ENCODE peak calls at places on chromosomes 4 and X, in four cellular contexts. One of them, this sample, is unnamed.
A peak's percentile ranks its signal among the peaks of the same experiment; 100 is the strongest.

GRCh38 chrX:113470166-113470565 is 629.5 kb upstream of the AMOT start:
- DNase-seq in heart right ventricle: no peak
- DNase-seq in AG10803: no peak
- DNase-seq in PC-9: peak; percentile 42
- DNase-seq in this sample: no peak

GRCh38 chrX:13357925-13358324 is 38.1 kb upstream of the ATXN3L start:
- DNase-seq in heart right ventricle: no peak
- DNase-seq in AG10803: peak; percentile 67
- DNase-seq in PC-9: no peak
- DNase-seq in this sample: peak; percentile 43

GRCh38 chrX:141632124-141632523 is 42.6 kb downstream of the SPANXA2 start:
- DNase-seq in heart right ventricle: no peak
- DNase-seq in AG10803: no peak
- DNase-seq in PC-9: no peak
- DNase-seq in this sample: peak; percentile 2

GRCh38 chrX:53997751-53998150 is 46.5 kb downstream of the PHF8 start:
- DNase-seq in heart right ventricle: no peak
- DNase-seq in AG10803: no peak
- DNase-seq in PC-9: no peak
- DNase-seq in this sample: no peak

GRCh38 chrX:6904178-6904577 is 243.3 kb upstream of the STS start:
- DNase-seq in heart right ventricle: no peak
- DNase-seq in AG10803: no peak
- DNase-seq in PC-9: no peak
- DNase-seq in this sample: no peak

GRCh38 chrX:101507372-101507771 is 22.1 kb downstream of the ARMCX4 start:
- DNase-seq in heart right ventricle: no peak
- DNase-seq in AG10803: no peak
- DNase-seq in PC-9: no peak
- DNase-seq in this sample: no peak

GRCh38 chrX:150503898-150504219 is 64.6 kb upstream of the MTM1 start:
- DNase-seq in heart right ventricle: no peak
- DNase-seq in AG10803: no peak
- DNase-seq in PC-9: no peak
- DNase-seq in this sample: no peak

GRCh38 chr4:94507708-94508107 is 56.0 kb downstream of the PDLIM5 start:
- DNase-seq in heart right ventricle: no peak
- DNase-seq in AG10803: peak; percentile 94
- DNase-seq in PC-9: peak; percentile 50
- DNase-seq in this sample: peak; percentile 94

GRCh38 chrX:123184858-123185251 is 777 bp downstream of the GRIA3 start:
- DNase-seq in heart right ventricle: no peak
- DNase-seq in AG10803: peak; percentile 36
- DNase-seq in PC-9: no peak
- DNase-seq in this sample: no peak

DNA sequence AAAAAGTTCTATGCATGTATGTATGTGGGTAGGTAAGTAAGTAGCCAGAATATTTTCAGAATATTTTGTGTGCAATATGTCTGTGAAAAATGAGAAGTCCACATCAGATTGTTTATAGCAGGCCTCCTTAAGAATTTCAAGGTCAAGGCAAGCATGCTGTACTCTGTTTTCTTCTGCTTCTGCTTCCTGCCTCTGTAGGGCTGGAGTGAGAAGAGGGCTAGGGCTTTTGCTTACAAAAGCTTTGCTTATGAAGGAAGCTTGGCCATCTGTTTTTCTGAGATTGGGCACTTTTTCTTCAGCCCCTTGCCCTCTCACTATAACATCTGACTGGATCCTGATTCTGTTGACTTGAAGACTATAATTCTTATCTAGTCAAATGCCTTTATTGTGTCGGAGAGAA is 150.4 kb downstream of the EMCN start:
- DNase-seq in heart right ventricle: no peak
- DNase-seq in AG10803: no peak
- DNase-seq in PC-9: no peak
- DNase-seq in this sample: peak; percentile 14
- H3K4me3 ChIP-seq in heart right ventricle: no peak overlapping the region
- H3K4me3 ChIP-seq in AG10803: no peak overlapping the region
- H3K4me3 ChIP-seq in PC-9: no peak overlapping the region
- H3K4me3 ChIP-seq in this sample: no peak overlapping the region

DNA sequence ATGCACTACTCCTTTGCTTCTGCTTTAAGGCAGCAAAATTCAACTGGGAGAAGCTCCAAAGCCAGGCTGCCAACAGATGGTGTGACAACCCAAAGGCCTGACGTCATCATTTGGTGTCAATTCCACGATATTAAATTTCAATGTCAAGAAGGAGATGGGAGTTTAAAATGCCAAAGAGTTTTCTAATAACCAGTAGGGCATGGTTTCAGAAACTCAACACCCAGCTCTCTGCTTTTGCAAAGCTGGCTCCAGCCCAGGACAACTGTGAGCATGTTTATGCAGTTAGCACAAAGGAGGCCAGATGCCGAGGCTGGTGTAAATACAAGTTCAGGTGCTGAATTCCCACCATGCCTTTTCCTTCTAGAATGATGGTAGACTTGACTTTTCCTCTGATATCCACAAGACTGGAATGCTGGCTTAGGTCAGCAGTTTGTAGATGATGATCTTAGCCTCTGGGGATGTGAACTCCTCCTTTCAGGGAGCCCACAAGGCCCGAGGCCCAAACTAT is 67.3 kb downstream of the AFAP1 start:
- DNase-seq in heart right ventricle: no peak
- DNase-seq in AG10803: peak; percentile 97
- DNase-seq in PC-9: peak; percentile 37
- DNase-seq in this sample: peak; percentile 88
- H3K4me3 ChIP-seq in heart right ventricle: no peak overlapping the region
- H3K4me3 ChIP-seq in AG10803: peak overlapping the region; percentile 68
- H3K4me3 ChIP-seq in PC-9: no peak overlapping the region
- H3K4me3 ChIP-seq in this sample: peak overlapping the region; percentile 41

DNA sequence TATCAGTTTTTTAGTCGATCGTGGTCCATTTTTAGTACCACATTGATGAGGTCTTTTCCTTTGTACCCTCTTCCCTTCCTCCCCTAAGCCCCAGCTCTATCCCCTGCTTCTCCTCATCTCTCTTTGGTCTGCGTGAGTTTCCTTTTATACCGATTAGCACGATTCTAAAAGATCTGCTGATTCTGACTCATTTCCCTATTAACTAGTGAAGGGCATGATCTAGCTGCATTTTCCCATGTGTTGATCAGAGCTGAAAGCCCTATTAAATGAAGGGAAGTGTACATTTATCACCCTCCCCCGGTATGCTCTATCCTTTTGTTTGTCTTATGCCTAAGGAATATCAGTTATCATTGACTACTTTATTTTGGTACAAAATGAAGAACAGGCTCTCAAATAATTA is 181.7 kb upstream of the NPY2R start:
- DNase-seq in heart right ventricle: no peak
- DNase-seq in AG10803: no peak
- DNase-seq in PC-9: no peak
- DNase-seq in this sample: no peak
- H3K4me3 ChIP-seq in heart right ventricle: no peak overlapping the region
- H3K4me3 ChIP-seq in AG10803: no peak overlapping the region
- H3K4me3 ChIP-seq in PC-9: no peak overlapping the region
- H3K4me3 ChIP-seq in this sample: no peak overlapping the region

GRCh38 chrX:153560000-153560399 is 38.9 kb downstream of the CCNQ start:
- DNase-seq in heart right ventricle: peak; percentile 20
- DNase-seq in AG10803: peak; percentile 10
- DNase-seq in PC-9: no peak
- DNase-seq in this sample: no peak
- H3K4me3 ChIP-seq in heart right ventricle: no peak overlapping the region
- H3K4me3 ChIP-seq in AG10803: no peak overlapping the region
- H3K4me3 ChIP-seq in PC-9: no peak overlapping the region
- H3K4me3 ChIP-seq in this sample: no peak overlapping the region

DNA sequence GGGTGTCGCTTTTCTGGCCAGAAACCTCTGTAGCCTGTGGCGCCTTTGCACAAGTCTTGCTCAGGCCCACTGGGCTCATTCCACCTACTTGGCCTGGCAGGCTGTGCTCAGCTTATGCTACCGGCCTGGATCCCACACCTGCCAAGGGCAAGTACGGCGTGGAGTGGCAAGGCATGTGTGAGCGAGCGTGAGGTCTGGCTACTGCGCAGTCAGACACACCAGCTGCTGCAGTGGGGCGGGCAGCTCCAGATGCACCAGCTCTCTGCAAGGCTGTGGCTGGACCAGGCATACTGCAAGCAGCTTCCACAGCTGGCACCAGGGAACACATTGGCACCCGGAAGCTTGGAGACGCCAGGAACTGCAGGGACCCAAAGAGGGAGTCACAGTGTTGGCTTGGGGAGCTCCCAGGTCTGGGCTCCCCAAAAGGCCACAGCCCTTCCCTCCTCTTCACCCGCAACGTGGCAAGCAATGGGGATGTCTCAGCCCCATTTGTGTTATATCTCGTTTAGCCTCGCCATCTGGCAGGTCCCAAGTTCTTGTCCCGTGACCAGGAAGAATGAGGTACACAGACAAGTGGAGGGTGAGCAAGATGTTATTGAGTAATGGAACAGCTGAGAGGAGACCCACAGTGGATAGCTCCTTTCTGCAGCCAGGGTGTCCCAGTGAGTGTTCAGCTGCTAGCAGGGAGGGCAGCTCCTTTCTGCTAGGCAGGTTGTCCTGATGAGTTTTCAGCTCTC is 3.8 kb upstream of the FBXW7 start:
- DNase-seq in heart right ventricle: no peak
- DNase-seq in AG10803: no peak
- DNase-seq in PC-9: no peak
- DNase-seq in this sample: no peak
- H3K4me3 ChIP-seq in heart right ventricle: no peak overlapping the region
- H3K4me3 ChIP-seq in AG10803: no peak overlapping the region
- H3K4me3 ChIP-seq in PC-9: no peak overlapping the region
- H3K4me3 ChIP-seq in this sample: no peak overlapping the region

GRCh38 chrX:48470833-48471118 is 716 bp upstream of the SLC38A5 start:
- DNase-seq in heart right ventricle: no peak
- DNase-seq in AG10803: no peak
- DNase-seq in PC-9: no peak
- DNase-seq in this sample: no peak

GRCh38 chrX:48468247-48468671 is 1.8 kb downstream of the SLC38A5 start:
- DNase-seq in heart right ventricle: no peak
- DNase-seq in AG10803: no peak
- DNase-seq in PC-9: no peak
- DNase-seq in this sample: peak; percentile 21

GRCh38 chrX:48470110-48470832 is at the start of gene SLC38A5:
- DNase-seq in heart right ventricle: no peak
- DNase-seq in AG10803: no peak
- DNase-seq in PC-9: no peak
- DNase-seq in this sample: no peak

GRCh38 chrX:48467331-48467761 is 2.7 kb downstream of the SLC38A5 start:
- DNase-seq in heart right ventricle: no peak
- DNase-seq in AG10803: no peak
- DNase-seq in PC-9: no peak
- DNase-seq in this sample: no peak

DNA sequence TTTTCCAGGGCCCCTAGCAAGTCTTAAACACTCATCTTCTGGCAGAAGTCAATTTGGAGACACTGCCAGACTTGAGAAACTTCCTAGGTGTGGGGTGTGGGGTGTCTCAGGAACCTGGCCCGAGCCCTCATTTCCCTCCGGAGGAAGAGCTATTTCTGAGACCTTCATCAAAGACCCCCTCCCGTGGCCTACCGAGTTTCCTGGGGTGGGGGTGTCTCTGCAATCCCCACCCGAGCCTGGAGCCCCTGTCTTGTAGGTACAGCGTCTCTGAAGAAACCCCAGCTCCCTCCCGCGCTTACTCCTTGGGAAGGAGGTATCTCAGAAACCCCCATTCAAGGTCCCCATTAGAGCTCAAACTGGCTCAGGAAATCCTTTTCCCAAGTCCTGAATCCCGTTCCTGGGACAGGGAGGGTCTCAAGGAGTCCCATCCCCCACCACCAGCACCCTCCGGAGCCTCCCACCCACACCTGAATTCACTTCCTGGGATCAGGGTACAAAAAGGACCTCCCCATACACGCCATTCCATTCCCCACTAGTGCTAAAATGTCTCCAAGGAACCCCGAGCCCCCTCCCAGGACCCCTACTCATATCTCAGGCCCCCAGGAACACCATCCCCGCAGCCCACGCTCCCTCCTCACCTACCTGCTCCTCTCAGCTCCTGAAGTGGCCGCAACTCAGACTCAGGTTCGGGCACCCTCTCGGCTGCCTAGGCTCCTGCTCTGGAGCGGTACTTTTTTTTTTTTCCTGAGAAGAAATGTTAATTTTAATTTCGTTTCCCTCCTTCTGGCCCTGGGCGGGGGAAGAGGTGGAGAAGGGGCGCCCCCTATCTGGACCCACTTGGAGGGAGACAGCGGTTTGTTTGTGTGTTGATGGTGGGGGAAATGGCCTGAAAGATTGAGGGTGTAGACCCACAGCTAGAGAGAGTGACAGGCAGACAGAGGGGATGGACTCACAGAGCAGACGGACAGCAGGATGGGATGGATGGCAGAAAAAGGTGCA is 1.1 kb downstream of the SLC38A5 start:
- DNase-seq in heart right ventricle: no peak
- DNase-seq in AG10803: no peak
- DNase-seq in PC-9: no peak
- DNase-seq in this sample: no peak
- H3K4me3 ChIP-seq in heart right ventricle: peak overlapping the region; percentile 34
- H3K4me3 ChIP-seq in AG10803: peak overlapping the region; percentile 55
- H3K4me3 ChIP-seq in PC-9: no peak overlapping the region
- H3K4me3 ChIP-seq in this sample: no peak overlapping the region

GRCh38 chr4:4502694-4503311 is 39.0 kb downstream of the STX18 start:
- DNase-seq in heart right ventricle: no peak
- DNase-seq in AG10803: peak; percentile 33
- DNase-seq in PC-9: no peak
- DNase-seq in this sample: no peak
- H3K4me3 ChIP-seq in heart right ventricle: no peak overlapping the region
- H3K4me3 ChIP-seq in AG10803: no peak overlapping the region
- H3K4me3 ChIP-seq in PC-9: no peak overlapping the region
- H3K4me3 ChIP-seq in this sample: no peak overlapping the region

This sample was measured in foreskin fibroblast.